ENCODE peak calls at places on chromosome X, in eight cellular contexts. One of them, this sample, is unnamed.

GRCh38 chrX:18664947-18665346 is 7.0 kb downstream of the RS1 start:
- DNase-seq in cardiac muscle cell: no peak
- DNase-seq in neural progenitor cell: no peak
- DNase-seq in GM13976: no peak
- DNase-seq in AG09319: no peak
- DNase-seq in fibroblast of mammary gland: no peak
- DNase-seq in esophagus muscularis mucosa: no peak
- DNase-seq in WTC11: peak
- DNase-seq in this sample: no peak

GRCh38 chrX:95629737-95630136 is 1054.9 kb upstream of the DIAPH2 start:
- DNase-seq in cardiac muscle cell: no peak
- DNase-seq in neural progenitor cell: peak
- DNase-seq in GM13976: no peak
- DNase-seq in AG09319: no peak
- DNase-seq in fibroblast of mammary gland: peak
- DNase-seq in esophagus muscularis mucosa: no peak
- DNase-seq in WTC11: no peak
- DNase-seq in this sample: no peak

GRCh38 chrX:150761176-150761818 is 68.1 kb downstream of the MTMR1 start:
- DNase-seq in cardiac muscle cell: peak
- DNase-seq in neural progenitor cell: no peak
- DNase-seq in GM13976: peak
- DNase-seq in AG09319: no peak
- DNase-seq in fibroblast of mammary gland: no peak
- DNase-seq in esophagus muscularis mucosa: no peak
- DNase-seq in WTC11: no peak
- DNase-seq in this sample: no peak

GRCh38 chrX:9355739-9356138 is 109.1 kb upstream of the TBL1X start:
- DNase-seq in cardiac muscle cell: no peak
- DNase-seq in neural progenitor cell: no peak
- DNase-seq in GM13976: no peak
- DNase-seq in AG09319: no peak
- DNase-seq in fibroblast of mammary gland: no peak
- DNase-seq in esophagus muscularis mucosa: no peak
- DNase-seq in WTC11: no peak
- DNase-seq in this sample: no peak

GRCh38 chrX:96372313-96373046 is 312.2 kb upstream of the DIAPH2 start:
- DNase-seq in cardiac muscle cell: peak
- DNase-seq in neural progenitor cell: peak
- DNase-seq in GM13976: peak
- DNase-seq in AG09319: peak
- DNase-seq in fibroblast of mammary gland: peak
- DNase-seq in esophagus muscularis mucosa: no peak
- DNase-seq in WTC11: no peak
- DNase-seq in this sample: peak

GRCh38 chrX:136768469-136769084 is 12.2 kb downstream of the ARHGEF6 start:
- DNase-seq in cardiac muscle cell: no peak
- DNase-seq in neural progenitor cell: no peak
- DNase-seq in GM13976: peak
- DNase-seq in AG09319: peak
- DNase-seq in fibroblast of mammary gland: peak
- DNase-seq in esophagus muscularis mucosa: no peak
- DNase-seq in WTC11: peak
- DNase-seq in this sample: peak

GRCh38 chrX:14027031-14027430 is 2.7 kb downstream of the GEMIN8 start:
- DNase-seq in cardiac muscle cell: no peak
- DNase-seq in neural progenitor cell: no peak
- DNase-seq in GM13976: no peak
- DNase-seq in AG09319: no peak
- DNase-seq in fibroblast of mammary gland: peak
- DNase-seq in esophagus muscularis mucosa: no peak
- DNase-seq in WTC11: no peak
- DNase-seq in this sample: no peak

GRCh38 chrX:64204252-64204651 is 1.3 kb downstream of the AMER1 start:
- DNase-seq in cardiac muscle cell: no peak
- DNase-seq in neural progenitor cell: peak
- DNase-seq in GM13976: no peak
- DNase-seq in AG09319: no peak
- DNase-seq in fibroblast of mammary gland: peak
- DNase-seq in esophagus muscularis mucosa: no peak
- DNase-seq in WTC11: peak
- DNase-seq in this sample: no peak

GRCh38 chrX:115902995-115903394 is 267.5 kb upstream of the AGTR2 start:
- DNase-seq in cardiac muscle cell: no peak
- DNase-seq in neural progenitor cell: no peak
- DNase-seq in GM13976: no peak
- DNase-seq in AG09319: no peak
- DNase-seq in fibroblast of mammary gland: no peak
- DNase-seq in esophagus muscularis mucosa: no peak
- DNase-seq in WTC11: no peak
- DNase-seq in this sample: no peak

GRCh38 chrX:30713061-30713525 is 59.9 kb downstream of the GK start:
- DNase-seq in cardiac muscle cell: peak
- DNase-seq in neural progenitor cell: peak
- DNase-seq in GM13976: peak
- DNase-seq in AG09319: peak
- DNase-seq in fibroblast of mammary gland: peak
- DNase-seq in esophagus muscularis mucosa: no peak
- DNase-seq in WTC11: peak
- DNase-seq in this sample: peak

GRCh38 chrX:48700951-48701653 is 4.6 kb downstream of the SUV39H1 start:
- DNase-seq in cardiac muscle cell: no peak
- DNase-seq in neural progenitor cell: no peak
- DNase-seq in GM13976: no peak
- DNase-seq in AG09319: no peak
- DNase-seq in fibroblast of mammary gland: no peak
- DNase-seq in esophagus muscularis mucosa: no peak
- DNase-seq in WTC11: no peak
- DNase-seq in this sample: no peak

GRCh38 chrX:46777971-46778810 is 19.3 kb upstream of the SLC9A7 start:
- DNase-seq in cardiac muscle cell: no peak
- DNase-seq in neural progenitor cell: no peak
- DNase-seq in GM13976: no peak
- DNase-seq in AG09319: no peak
- DNase-seq in fibroblast of mammary gland: peak
- DNase-seq in esophagus muscularis mucosa: no peak
- DNase-seq in WTC11: no peak
- DNase-seq in this sample: no peak

GRCh38 chrX:69133561-69134542 is 31.4 kb downstream of the PJA1 start:
- DNase-seq in cardiac muscle cell: peak
- DNase-seq in neural progenitor cell: peak
- DNase-seq in GM13976: no peak
- DNase-seq in AG09319: no peak
- DNase-seq in fibroblast of mammary gland: peak
- DNase-seq in esophagus muscularis mucosa: no peak
- DNase-seq in WTC11: peak
- DNase-seq in this sample: no peak

GRCh38 chrX:38732866-38733265 is 68.4 kb upstream of the MID1IP1 start:
- DNase-seq in cardiac muscle cell: no peak
- DNase-seq in neural progenitor cell: no peak
- DNase-seq in GM13976: no peak
- DNase-seq in AG09319: no peak
- DNase-seq in fibroblast of mammary gland: no peak
- DNase-seq in esophagus muscularis mucosa: no peak
- DNase-seq in WTC11: no peak
- DNase-seq in this sample: no peak

GRCh38 chrX:79036152-79036551 is 91.0 kb downstream of the P2RY10 start:
- DNase-seq in cardiac muscle cell: no peak
- DNase-seq in neural progenitor cell: no peak
- DNase-seq in GM13976: no peak
- DNase-seq in AG09319: no peak
- DNase-seq in fibroblast of mammary gland: no peak
- DNase-seq in esophagus muscularis mucosa: no peak
- DNase-seq in WTC11: no peak
- DNase-seq in this sample: no peak

GRCh38 chrX:18574591-18574990 is 97.3 kb downstream of the RS1 start:
- DNase-seq in cardiac muscle cell: no peak
- DNase-seq in neural progenitor cell: no peak
- DNase-seq in GM13976: no peak
- DNase-seq in AG09319: peak
- DNase-seq in fibroblast of mammary gland: peak
- DNase-seq in esophagus muscularis mucosa: no peak
- DNase-seq in WTC11: no peak
- DNase-seq in this sample: no peak

DNA sequence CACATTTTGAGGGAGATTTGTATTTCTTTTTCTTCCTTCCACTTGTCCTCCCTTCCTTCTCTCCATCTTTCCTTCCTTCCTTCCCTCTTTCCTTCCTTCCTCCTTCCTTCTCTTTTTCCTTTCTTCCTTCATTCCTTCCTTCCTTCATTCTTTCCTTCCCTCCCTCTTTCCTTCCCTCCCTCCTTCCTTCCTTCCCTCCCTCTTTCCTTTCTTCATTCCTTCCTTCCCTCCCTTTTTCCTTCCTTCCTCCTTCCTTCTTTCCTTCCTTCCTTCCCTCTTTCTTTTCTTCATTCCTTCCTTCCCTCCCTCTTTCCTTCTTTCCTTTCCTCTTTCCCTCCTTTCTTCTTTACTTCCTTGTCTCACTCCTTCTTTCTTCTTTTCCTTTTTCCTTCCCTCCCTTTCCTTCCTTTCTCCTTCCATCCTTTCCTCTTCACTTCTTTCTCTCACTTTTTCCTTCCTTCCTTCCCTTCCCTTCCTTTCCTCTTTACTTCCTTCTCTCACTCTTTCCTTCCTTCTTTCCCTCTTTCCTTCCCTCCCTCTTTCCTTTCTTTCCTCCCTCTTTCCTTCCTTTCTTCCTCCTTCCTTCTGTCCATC is 74.4 kb downstream of the DHRSX start:
- DNase-seq in cardiac muscle cell: no peak
- DNase-seq in neural progenitor cell: no peak
- DNase-seq in GM13976: no peak
- DNase-seq in AG09319: no peak
- DNase-seq in fibroblast of mammary gland: no peak
- DNase-seq in esophagus muscularis mucosa: no peak
- DNase-seq in WTC11: no peak
- DNase-seq in this sample: no peak
- TF ChIP-seq CTCF in cardiac muscle cell: no peak
- TF ChIP-seq CTCF in neural progenitor cell: no peak
- TF ChIP-seq CTCF in GM13976: no peak
- TF ChIP-seq CTCF in AG09319: no peak
- TF ChIP-seq CTCF in fibroblast of mammary gland: no peak
- TF ChIP-seq CTCF in esophagus muscularis mucosa: no peak
- TF ChIP-seq CTCF in WTC11: no peak
- TF ChIP-seq CTCF in this sample: no peak

GRCh38 chrX:99857455-99857854 is 552.6 kb downstream of the PCDH19 start:
- DNase-seq in cardiac muscle cell: peak
- DNase-seq in neural progenitor cell: peak
- DNase-seq in GM13976: no peak
- DNase-seq in AG09319: no peak
- DNase-seq in fibroblast of mammary gland: no peak
- DNase-seq in esophagus muscularis mucosa: no peak
- DNase-seq in WTC11: no peak
- DNase-seq in this sample: no peak
- TF ChIP-seq CTCF in cardiac muscle cell: no peak
- TF ChIP-seq CTCF in neural progenitor cell: peak
- TF ChIP-seq CTCF in GM13976: no peak
- TF ChIP-seq CTCF in AG09319: peak
- TF ChIP-seq CTCF in fibroblast of mammary gland: peak
- TF ChIP-seq CTCF in esophagus muscularis mucosa: no peak
- TF ChIP-seq CTCF in WTC11: no peak
- TF ChIP-seq CTCF in this sample: no peak

GRCh38 chrX:41293269-41293668 is 40.7 kb upstream of the DDX3X start:
- DNase-seq in cardiac muscle cell: no peak
- DNase-seq in neural progenitor cell: peak
- DNase-seq in GM13976: no peak
- DNase-seq in AG09319: no peak
- DNase-seq in fibroblast of mammary gland: no peak
- DNase-seq in esophagus muscularis mucosa: no peak
- DNase-seq in WTC11: peak
- DNase-seq in this sample: no peak
- TF ChIP-seq CTCF in cardiac muscle cell: no peak
- TF ChIP-seq CTCF in neural progenitor cell: peak
- TF ChIP-seq CTCF in GM13976: no peak
- TF ChIP-seq CTCF in AG09319: no peak
- TF ChIP-seq CTCF in fibroblast of mammary gland: peak
- TF ChIP-seq CTCF in esophagus muscularis mucosa: no peak
- TF ChIP-seq CTCF in WTC11: peak
- TF ChIP-seq CTCF in this sample: no peak

GRCh38 chrX:2761246-2761645 is 9.4 kb downstream of the XG start:
- DNase-seq in cardiac muscle cell: no peak
- DNase-seq in neural progenitor cell: no peak
- DNase-seq in GM13976: no peak
- DNase-seq in AG09319: no peak
- DNase-seq in fibroblast of mammary gland: no peak
- DNase-seq in esophagus muscularis mucosa: no peak
- DNase-seq in WTC11: no peak
- DNase-seq in this sample: no peak
- TF ChIP-seq CTCF in cardiac muscle cell: no peak
- TF ChIP-seq CTCF in neural progenitor cell: no peak
- TF ChIP-seq CTCF in GM13976: no peak
- TF ChIP-seq CTCF in AG09319: no peak
- TF ChIP-seq CTCF in fibroblast of mammary gland: no peak
- TF ChIP-seq CTCF in esophagus muscularis mucosa: no peak
- TF ChIP-seq CTCF in WTC11: no peak
- TF ChIP-seq CTCF in this sample: no peak

DNA sequence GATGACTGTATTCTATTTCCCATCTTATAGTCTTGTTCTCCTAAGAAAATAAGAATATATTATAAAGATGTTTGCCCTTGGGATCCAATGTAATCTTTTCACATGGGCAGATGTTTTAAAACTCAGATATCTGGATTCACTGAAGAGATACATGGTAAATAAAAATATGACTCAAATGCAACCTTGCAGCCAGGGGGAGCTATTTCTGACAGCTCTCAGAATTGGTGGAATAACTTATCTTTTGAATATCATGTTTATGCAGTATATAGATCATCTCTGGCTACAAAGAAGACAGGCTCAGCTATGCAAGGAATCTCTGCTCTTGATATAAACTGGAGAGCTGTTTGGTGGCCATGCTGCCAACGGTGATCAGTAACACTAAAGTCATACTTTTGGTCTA is 274.7 kb downstream of the GLUD2 start:
- DNase-seq in cardiac muscle cell: no peak
- DNase-seq in neural progenitor cell: no peak
- DNase-seq in GM13976: no peak
- DNase-seq in AG09319: no peak
- DNase-seq in fibroblast of mammary gland: peak
- DNase-seq in esophagus muscularis mucosa: no peak
- DNase-seq in WTC11: no peak
- DNase-seq in this sample: no peak
- TF ChIP-seq CTCF in cardiac muscle cell: peak
- TF ChIP-seq CTCF in neural progenitor cell: no peak
- TF ChIP-seq CTCF in GM13976: peak
- TF ChIP-seq CTCF in AG09319: peak
- TF ChIP-seq CTCF in fibroblast of mammary gland: peak
- TF ChIP-seq CTCF in esophagus muscularis mucosa: no peak
- TF ChIP-seq CTCF in WTC11: no peak
- TF ChIP-seq CTCF in this sample: no peak

GRCh38 chrX:54280466-54280865 is 77.4 kb downstream of the WNK3 start:
- DNase-seq in cardiac muscle cell: no peak
- DNase-seq in neural progenitor cell: no peak
- DNase-seq in GM13976: no peak
- DNase-seq in AG09319: no peak
- DNase-seq in fibroblast of mammary gland: no peak
- DNase-seq in esophagus muscularis mucosa: no peak
- DNase-seq in WTC11: no peak
- DNase-seq in this sample: no peak
- TF ChIP-seq CTCF in cardiac muscle cell: no peak
- TF ChIP-seq CTCF in neural progenitor cell: no peak
- TF ChIP-seq CTCF in GM13976: no peak
- TF ChIP-seq CTCF in AG09319: no peak
- TF ChIP-seq CTCF in fibroblast of mammary gland: no peak
- TF ChIP-seq CTCF in esophagus muscularis mucosa: no peak
- TF ChIP-seq CTCF in WTC11: no peak
- TF ChIP-seq CTCF in this sample: no peak